ENCODE peak calls at places on chromosome 4, in seven cellular contexts. Y is endothelial cell, U is fibroblast of the aortic adventitia, B is BE2C, X is ascending aorta, V is breast epithelium, S is dorsolateral prefrontal cortex. R is an unnamed sample.

GRCh38 chr4:188433916-188434315 is 294.7 kb downstream of the TRIML1 start:
- DNase-seq in B (no peak), S (no peak), U (no peak), V (no peak), X (no peak), Y (no peak), R (no peak)

GRCh38 chr4:110130578-110131358 is 67.6 kb downstream of the ELOVL6 start:
- DNase-seq in S (no peak), B (no peak), Y (no peak), U (no peak), V (no peak), X (no peak), R (no peak)

GRCh38 chr4:69025191-69025998 is 70.9 kb upstream of the UGT2B7 start:
- DNase-seq in S (no peak), X (no peak), B (no peak), V (no peak), Y (peak; percentile 15), U (no peak), R (no peak)

GRCh38 chr4:18063079-18063478 is 41.5 kb upstream of the LCORL start:
- DNase-seq in Y (no peak), B (no peak), U (no peak), S (no peak), X (no peak), V (no peak), R (no peak)

GRCh38 chr4:7351014-7351413 is 83.7 kb downstream of the PSAPL1 start:
- DNase-seq in B (no peak), X (no peak), S (peak; percentile 83), U (no peak), Y (no peak), V (no peak), R (no peak)

GRCh38 chr4:156098846-156099245 is 145.2 kb upstream of the CTSO start:
- DNase-seq in S (no peak), V (no peak), Y (no peak), X (no peak), U (peak; percentile 3), B (no peak), R (no peak)

GRCh38 chr4:4849106-4849505 is 10.4 kb upstream of the MSX1 start:
- DNase-seq in V (peak; percentile 20), B (no peak), Y (peak; percentile 2), S (no peak), U (no peak), X (peak; percentile 55), R (no peak)

GRCh38 chr4:39480902-39481695 is 22.2 kb downstream of the LIAS start:
- DNase-seq in Y (no peak), X (no peak), S (no peak), B (no peak), U (no peak), V (no peak), R (peak; percentile 69)

GRCh38 chr4:16694491-16695276 is 203.8 kb downstream of the LDB2 start:
- DNase-seq in X (no peak), S (no peak), Y (no peak), U (peak; percentile 48), B (no peak), V (no peak), R (no peak)

GRCh38 chr4:119666653-119667091 is 38.1 kb upstream of the PDE5A start:
- DNase-seq in V (no peak), U (peak; percentile 59), B (no peak), Y (no peak), S (no peak), X (no peak), R (no peak)

GRCh38 chr4:17309567-17310268 is 202.2 kb downstream of the QDPR start:
- DNase-seq in X (no peak), V (no peak), B (no peak), U (peak; percentile 25), Y (no peak), S (no peak), R (no peak)

GRCh38 chr4:32462944-32463343 is 1742.8 kb downstream of the PCDH7 start:
- DNase-seq in U (peak; percentile 19), V (no peak), B (peak; percentile 24), X (no peak), Y (peak; percentile 34), S (no peak), R (no peak)
- TF ChIP-seq CTCF in U (peak; percentile 45), V (no peak), B (peak; percentile 74), X (peak; percentile 18), Y (peak; percentile 70), S (no peak), R (peak; percentile 39)

DNA sequence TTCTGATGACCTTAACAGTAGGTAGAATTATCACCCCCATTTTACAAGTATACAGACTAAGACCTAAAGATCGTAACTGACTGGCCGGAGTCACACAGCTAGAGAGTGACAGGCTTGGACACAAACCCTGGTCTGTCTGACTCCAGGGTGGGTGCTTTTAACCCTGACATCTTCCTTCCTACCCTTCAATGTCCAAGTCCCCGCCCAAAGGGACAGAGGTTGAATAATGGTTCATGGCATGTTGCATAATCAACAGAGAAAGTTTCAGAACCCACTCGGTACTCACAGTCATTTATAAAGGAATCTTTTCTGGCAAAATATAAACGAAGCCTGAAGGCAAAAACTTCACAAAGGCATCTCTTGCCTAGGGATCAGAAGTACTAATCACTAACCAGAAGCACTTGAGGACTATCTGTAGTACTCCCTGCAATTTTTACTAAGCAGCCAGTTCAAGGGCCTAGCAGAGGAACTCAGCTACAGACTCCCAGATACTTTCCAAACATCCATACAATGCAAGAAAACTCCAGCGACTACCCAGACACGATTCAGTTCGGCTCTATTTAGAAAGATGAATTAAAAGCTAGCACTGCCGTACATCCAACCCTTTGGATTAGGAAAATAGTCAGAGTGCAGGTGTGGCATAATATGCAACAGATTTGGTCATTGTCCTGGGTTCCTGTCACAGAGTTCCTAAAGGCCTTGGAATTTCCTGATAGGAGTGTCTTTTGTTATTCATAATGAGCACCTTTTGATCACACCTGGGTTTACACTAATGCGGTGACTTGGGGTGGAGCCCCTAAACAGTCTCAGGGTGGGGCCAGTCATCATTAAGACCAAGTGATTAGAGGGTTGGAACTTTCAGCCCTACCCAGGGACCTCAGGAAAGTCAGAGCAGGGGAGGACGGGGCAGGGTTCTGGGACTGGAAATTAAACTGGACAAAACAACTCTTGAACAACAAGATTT is 44.0 kb downstream of the RELL1 start:
- DNase-seq in U (no peak), Y (no peak), V (no peak), X (no peak), S (no peak), B (no peak), R (no peak)
- TF ChIP-seq CTCF in U (no peak), Y (no peak), V (no peak), X (no peak), S (no peak), B (no peak), R (no peak)

DNA sequence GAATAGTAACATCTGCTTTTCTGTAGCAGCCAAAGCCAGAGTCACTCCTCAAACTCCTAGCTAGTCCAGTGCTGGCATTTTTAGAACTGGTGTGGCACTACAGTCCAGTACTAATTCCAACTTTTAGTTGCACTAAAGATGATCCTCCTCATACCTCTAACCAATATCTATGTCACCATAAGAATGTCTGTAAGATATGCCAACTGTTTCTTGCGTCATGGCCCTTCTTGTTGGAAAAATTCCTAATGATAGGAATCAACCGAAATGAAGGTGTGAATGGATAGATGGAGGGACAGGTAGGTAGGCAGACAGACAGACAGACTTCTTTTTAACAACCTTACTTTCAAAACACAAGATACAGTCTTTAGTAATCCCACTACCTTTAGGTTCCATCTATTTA is 74.6 kb upstream of the PRSS48 start:
- DNase-seq in U (no peak), S (no peak), X (no peak), Y (no peak), B (no peak), V (no peak), R (no peak)
- TF ChIP-seq CTCF in U (no peak), S (no peak), X (no peak), Y (no peak), B (no peak), V (no peak), R (no peak)

DNA sequence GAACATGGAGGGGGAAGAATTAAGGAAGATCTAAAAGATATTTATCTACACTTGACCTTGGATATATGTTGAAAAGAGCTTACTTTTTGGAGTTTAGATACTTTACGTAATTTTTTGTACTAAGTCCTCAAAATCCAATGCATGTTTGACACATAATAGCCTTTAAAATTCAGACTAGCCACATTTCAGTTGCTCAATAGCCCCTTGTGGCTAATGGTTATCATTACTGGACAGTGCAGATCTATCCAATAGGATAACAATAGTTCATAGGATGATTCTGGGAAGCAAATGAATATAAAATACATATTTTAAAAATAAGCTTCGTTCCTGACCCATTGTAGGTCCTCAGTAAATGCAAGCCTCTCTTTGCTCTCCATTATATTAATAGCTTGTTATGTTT is 13.8 kb downstream of the AP1AR start:
- DNase-seq in V (no peak), B (no peak), Y (no peak), S (no peak), U (peak; percentile 14), X (no peak), R (no peak)
- TF ChIP-seq CTCF in V (no peak), B (peak; percentile 17), Y (peak; percentile 33), S (no peak), U (peak; percentile 18), X (no peak), R (no peak)

R was measured in osteocyte.